ENCODE peak calls at places on chromosomes 6 and 20, in five cellular contexts. R is psoas muscle; V is HL-60; O is stomach; H is effector memory CD4-positive, alpha-beta T cell. J is an unnamed sample.

GRCh38 chr20:61753196-61753942 is 312.3 kb downstream of the TAF4 start:
- DNase-seq in R (no peak), V (no peak), O (no peak), H (no peak), J (peak)

GRCh38 chr6:150492507-150492906 is 107.2 kb upstream of the PLEKHG1 start:
- DNase-seq in R (no peak), V (no peak), O (no peak), H (no peak), J (no peak)

GRCh38 chr6:63764318-63764916 is 128.8 kb downstream of the PHF3 start:
- DNase-seq in R (no peak), V (no peak), O (no peak), H (no peak), J (no peak)

GRCh38 chr20:7161690-7162089 is 394.2 kb downstream of the BMP2 start:
- DNase-seq in R (no peak), V (no peak), O (no peak), H (no peak), J (no peak)

GRCh38 chr6:100342830-100343229 is 121.9 kb downstream of the SIM1 start:
- DNase-seq in R (no peak), V (no peak), O (no peak), H (no peak), J (no peak)

GRCh38 chr6:131014080-131014776 is 48.8 kb downstream of the EPB41L2 start:
- DNase-seq in R (no peak), V (no peak), O (no peak), H (no peak), J (no peak)

GRCh38 chr20:25453035-25453810 is 45.8 kb downstream of the GINS1 start:
- DNase-seq in R (no peak), V (no peak), O (peak), H (no peak), J (no peak)

GRCh38 chr6:5172057-5172683 is 87.0 kb downstream of the PPP1R3G start:
- DNase-seq in R (no peak), V (no peak), O (no peak), H (no peak), J (no peak)

GRCh38 chr20:19348582-19348981 is 136.1 kb downstream of the SLC24A3 start:
- DNase-seq in R (no peak), V (no peak), O (no peak), H (no peak), J (no peak)

GRCh38 chr6:132490024-132490423 is 22.9 kb downstream of the STX7 start:
- DNase-seq in R (peak), V (no peak), O (no peak), H (no peak), J (no peak)

GRCh38 chr20:34300809-34301586 is 2.2 kb downstream of the AHCY start:
- DNase-seq in R (no peak), V (no peak), O (no peak), H (no peak), J (no peak)

GRCh38 chr6:28794175-28795002 is 129.4 kb downstream of the TRIM27 start:
- DNase-seq in R (no peak), V (no peak), O (no peak), H (no peak), J (no peak)

GRCh38 chr6:16519265-16520242 is 241.7 kb downstream of the ATXN1 start:
- DNase-seq in R (no peak), V (no peak), O (no peak), H (no peak), J (no peak)

GRCh38 chr6:35419431-35419830 is 32.7 kb upstream of the FANCE start:
- DNase-seq in R (no peak), V (peak), O (no peak), H (no peak), J (no peak)

GRCh38 chr20:59300341-59301081 is at the start of gene EDN3:
- DNase-seq in R (no peak), V (no peak), O (no peak), H (no peak), J (no peak)

GRCh38 chr6:35711731-35712130 is 23.0 kb upstream of the FKBP5 start:
- DNase-seq in R (no peak), V (no peak), O (no peak), H (no peak), J (no peak)

GRCh38 chr6:119390276-119390793 is 40.8 kb upstream of the MAN1A1 start:
- DNase-seq in R (no peak), V (no peak), O (no peak), H (no peak), J (no peak)

GRCh38 chr20:19809487-19809886 is 51.4 kb downstream of the RIN2 start:
- DNase-seq in R (no peak), V (no peak), O (no peak), H (no peak), J (no peak)

GRCh38 chr6:127880452-127880851 is 20.4 kb downstream of the THEMIS start:
- DNase-seq in R (no peak), V (no peak), O (no peak), H (no peak), J (no peak)

GRCh38 chr6:91895592-91895991 is 1308.7 kb upstream of the MAP3K7 start:
- DNase-seq in R (no peak), V (no peak), O (no peak), H (no peak), J (no peak)

GRCh38 chr6:106168097-106168888 is 82.2 kb downstream of the PRDM1 start:
- DNase-seq in R (no peak), V (no peak), O (no peak), H (no peak), J (no peak)

GRCh38 chr6:69632932-69633331 is 163.9 kb downstream of the LMBRD1 start:
- DNase-seq in R (no peak), V (no peak), O (no peak), H (no peak), J (no peak)

GRCh38 chr6:582370-582769 is 74.5 kb downstream of the HUS1B start:
- DNase-seq in R (no peak), V (no peak), O (no peak), H (no peak), J (no peak)

GRCh38 chr6:2108700-2109306 is 136.6 kb downstream of the GMDS start:
- DNase-seq in R (no peak), V (no peak), O (no peak), H (no peak), J (no peak)

GRCh38 chr6:15441215-15441868 is 195.5 kb downstream of the JARID2 start:
- DNase-seq in R (no peak), V (no peak), O (no peak), H (peak), J (no peak)

GRCh38 chr6:37696220-37696840 is 1.4 kb downstream of the MDGA1 start:
- DNase-seq in R (peak), V (no peak), O (peak), H (no peak), J (peak)

GRCh38 chr6:85460951-85461805 is 11.3 kb downstream of the NT5E start:
- DNase-seq in R (no peak), V (peak), O (no peak), H (no peak), J (no peak)

GRCh38 chr20:32191422-32191821 is 16.1 kb downstream of the PLAGL2 start:
- DNase-seq in R (no peak), V (no peak), O (no peak), H (no peak), J (no peak)

GRCh38 chr20:43681991-43682410 is 15.1 kb downstream of the MYBL2 start:
- DNase-seq in R (no peak), V (no peak), O (no peak), H (no peak), J (no peak)

GRCh38 chr6:1286972-1287600 is 24.8 kb upstream of the FOXQ1 start:
- DNase-seq in R (no peak), V (peak), O (peak), H (no peak), J (peak)

GRCh38 chr6:12014027-12014872 is 2.1 kb downstream of the HIVEP1 start:
- DNase-seq in R (no peak), V (no peak), O (no peak), H (no peak), J (no peak)

GRCh38 chr6:34346175-34347119 is 46.0 kb downstream of the NUDT3 start:
- DNase-seq in R (no peak), V (no peak), O (no peak), H (no peak), J (no peak)

GRCh38 chr20:3135507-3136070 is 24.1 kb downstream of the FASTKD5 start:
- DNase-seq in R (no peak), V (no peak), O (no peak), H (no peak), J (no peak)

GRCh38 chr6:112040933-112041332 is 13.0 kb upstream of the CCN6 start:
- DNase-seq in R (no peak), V (peak), O (no peak), H (no peak), J (no peak)
- H3K27ac ChIP-seq in R (no peak), V (no peak), O (no peak), H (no peak), J (no peak)

GRCh38 chr20:17565164-17565845 is 4.6 kb upstream of the DSTN start:
- DNase-seq in R (no peak), V (no peak), O (no peak), H (no peak), J (no peak)

GRCh38 chr20:17569616-17570346 is at the start of gene DSTN:
- DNase-seq in R (peak), V (peak), O (peak), H (peak), J (peak)

GRCh38 chr20:17568045-17568788 is 1.7 kb upstream of the DSTN start:
- DNase-seq in R (no peak), V (no peak), O (no peak), H (no peak), J (no peak)

GRCh38 chr20:17568972-17569471 is 853 bp upstream of the DSTN start:
- DNase-seq in R (peak), V (no peak), O (peak), H (peak), J (peak)

DNA sequence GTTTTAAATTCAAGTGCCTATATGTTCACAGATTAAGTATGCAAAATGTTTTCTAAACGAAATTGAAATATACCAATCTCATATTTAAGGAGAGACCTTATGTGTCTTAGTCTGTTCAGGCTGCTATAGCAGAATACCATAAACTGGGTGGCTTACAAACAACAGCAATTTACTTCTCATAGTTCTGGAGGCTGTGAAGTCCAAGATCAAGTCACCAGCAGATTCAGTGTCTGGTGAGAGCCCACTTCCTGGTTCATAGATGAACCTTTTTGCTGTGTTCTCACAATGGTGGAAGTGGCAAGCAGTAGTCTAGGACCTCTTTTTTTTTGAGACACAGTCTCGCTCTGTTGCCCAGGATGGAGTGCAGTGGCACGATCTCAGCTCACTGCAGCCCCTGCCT is 3.5 kb upstream of the DSTN start:
- DNase-seq in R (no peak), V (no peak), O (no peak), H (no peak), J (no peak)
- H3K27ac ChIP-seq in R (no peak), V (no peak), O (no peak), H (no peak), J (no peak)

DNA sequence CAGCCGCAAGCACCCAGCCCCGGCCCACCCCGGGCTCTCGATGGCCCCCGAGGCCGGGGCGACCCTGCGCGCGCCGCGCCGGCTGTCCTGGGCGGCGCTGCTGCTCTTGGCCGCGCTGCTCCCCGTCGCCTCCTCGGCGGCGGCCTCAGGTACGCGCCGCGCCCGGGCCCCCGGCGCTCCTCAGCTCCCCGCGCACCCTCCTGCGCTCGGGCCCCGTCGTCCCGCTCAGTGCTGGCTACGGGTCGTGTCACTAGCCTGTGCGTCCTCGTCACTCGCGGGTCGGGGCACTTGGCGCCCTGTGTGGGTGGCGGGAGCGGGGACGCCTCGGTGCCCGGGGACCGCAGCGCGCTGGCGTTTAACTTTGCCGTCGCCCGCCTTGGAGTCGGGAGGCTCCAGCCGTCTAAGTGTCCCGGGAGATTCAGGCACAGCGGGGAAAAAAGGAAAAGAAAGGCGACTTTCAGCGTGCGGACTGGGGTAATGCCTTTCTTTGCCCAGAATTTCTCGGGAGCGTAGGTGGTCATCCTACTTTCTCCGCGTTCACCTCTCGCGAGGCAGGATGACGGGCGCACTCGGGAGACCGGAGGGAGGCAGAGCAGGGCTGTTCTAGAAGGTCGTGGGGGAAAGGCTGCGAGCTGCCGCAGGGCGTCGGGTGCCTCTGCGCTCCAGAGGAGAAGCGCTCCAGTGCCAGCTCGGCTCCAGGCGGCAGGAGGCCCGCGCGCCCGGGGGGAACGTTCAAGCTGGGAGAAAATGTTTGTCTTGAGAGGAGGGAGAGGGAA is 545 bp downstream of the FNDC1 start:
- DNase-seq in R (peak), V (no peak), O (no peak), H (no peak), J (peak)
- H3K27ac ChIP-seq in R (no peak), V (no peak), O (no peak), H (no peak), J (no peak)

DNA sequence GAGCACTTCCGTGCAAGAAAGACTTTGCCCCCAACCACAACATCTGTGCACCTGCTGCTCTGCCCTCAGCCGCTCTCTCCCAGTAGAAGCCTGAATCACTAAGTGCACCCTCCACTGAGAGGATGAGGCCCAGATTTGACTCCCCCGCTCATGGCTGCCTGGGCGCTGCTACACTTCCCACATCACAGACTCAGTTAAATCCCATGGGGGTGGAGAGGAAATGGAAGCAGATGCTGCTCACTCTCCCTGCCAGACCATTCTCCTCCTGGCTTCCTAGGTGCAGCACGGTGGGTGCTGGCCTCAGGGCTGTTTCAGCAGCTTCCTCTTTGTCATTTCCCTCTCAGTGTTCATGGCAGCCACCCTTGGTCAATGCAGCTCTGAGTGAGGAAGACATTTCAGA is 4.8 kb downstream of the CST5 start:
- DNase-seq in R (no peak), V (no peak), O (no peak), H (no peak), J (no peak)
- H3K27ac ChIP-seq in R (no peak), V (no peak), O (no peak), H (no peak), J (no peak)

GRCh38 chr20:11195899-11196558 is 522.2 kb upstream of the JAG1 start:
- DNase-seq in R (no peak), V (no peak), O (no peak), H (no peak), J (peak)
- H3K27ac ChIP-seq in R (no peak), V (no peak), O (no peak), H (no peak), J (peak)

GRCh38 chr6:139647816-139648215 is 273.4 kb upstream of the CITED2 start:
- DNase-seq in R (no peak), V (no peak), O (no peak), H (no peak), J (no peak)
- H3K27ac ChIP-seq in R (no peak), V (peak), O (no peak), H (no peak), J (no peak)

GRCh38 chr20:13338097-13338661 is 117.1 kb downstream of the ISM1 start:
- DNase-seq in R (no peak), V (no peak), O (no peak), H (no peak), J (no peak)

GRCh38 chr20:13336308-13337089 is 115.4 kb downstream of the ISM1 start:
- DNase-seq in R (no peak), V (no peak), O (no peak), H (no peak), J (no peak)

GRCh38 chr20:13338999-13339411 is 117.9 kb downstream of the ISM1 start:
- DNase-seq in R (no peak), V (no peak), O (no peak), H (no peak), J (no peak)

GRCh38 chr20:13340088-13340487 is 119.0 kb downstream of the ISM1 start:
- DNase-seq in R (no peak), V (no peak), O (no peak), H (no peak), J (no peak)

DNA sequence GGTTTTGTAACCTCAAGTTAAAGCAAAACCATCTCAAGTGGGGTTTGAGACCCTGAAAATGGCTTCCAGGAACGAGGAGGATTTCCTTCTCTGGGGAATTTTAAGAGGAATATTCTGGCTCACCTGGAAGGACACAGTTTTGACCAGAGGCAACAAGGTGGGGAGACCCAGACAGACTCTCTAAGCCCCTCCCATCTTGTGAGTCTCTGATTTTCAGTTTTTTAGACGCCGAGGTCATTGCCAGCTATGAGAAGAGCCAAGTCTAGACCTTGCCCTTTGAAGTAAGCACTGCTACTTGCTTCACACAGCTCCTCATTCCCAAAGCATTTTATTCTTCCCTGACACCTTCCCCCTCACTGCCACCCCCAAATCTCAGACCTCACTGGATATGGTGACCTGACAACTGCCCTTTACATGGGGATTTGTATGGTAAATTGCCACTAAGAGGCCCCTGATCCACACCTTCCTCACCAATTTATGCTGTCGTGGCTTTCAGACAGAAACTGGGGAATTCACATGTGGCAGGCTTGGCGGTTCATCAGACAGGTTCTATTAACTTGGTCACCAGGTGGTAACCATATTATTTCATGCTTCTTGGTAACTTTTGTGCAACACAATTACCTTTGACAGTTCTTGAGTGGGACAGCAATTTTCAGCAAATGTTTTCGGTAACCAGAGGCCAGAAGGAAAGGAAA is 116.2 kb downstream of the ISM1 start:
- DNase-seq in R (no peak), V (no peak), O (no peak), H (no peak), J (no peak)
- H3K27ac ChIP-seq in R (no peak), V (no peak), O (no peak), H (no peak), J (no peak)

GRCh38 chr6:10431423-10432164 is 16.7 kb upstream of the TFAP2A start:
- DNase-seq in R (no peak), V (no peak), O (no peak), H (no peak), J (no peak)
- H3K27ac ChIP-seq in R (no peak), V (no peak), O (no peak), H (no peak), J (no peak)

J was measured in upper lobe of left lung.